ENCODE peak calls at places on chromosome 21, in five cellular contexts. Y is stimulated activated CD8-positive, alpha-beta memory T cell treated with anti-CD3 and anti-CD28 coated beads, Interleukin-7, amount 100 ng/mL, for 1 hour; B is tibial artery; U is endothelial cell; M is anterior cingulate cortex. I is an unnamed sample.

GRCh38 chr21:16455978-16456377 is 726.2 kb downstream of the USP25 start:
- DNase-seq in M (peak; percentile 68), Y (no peak), U (no peak), B (no peak), I (peak; percentile 3)

GRCh38 chr21:36664678-36665022 is 34.3 kb upstream of the SIM2 start:
- DNase-seq in U (no peak), M (no peak), Y (no peak), B (no peak), I (no peak)

GRCh38 chr21:32414579-32415358 is 2.3 kb downstream of the EVA1C start:
- DNase-seq in M (peak; percentile 39), Y (no peak), U (no peak), B (no peak), I (peak; percentile 37)

GRCh38 chr21:37072239-37072987 is 458 bp downstream of the PIGP start:
- DNase-seq in Y (peak; percentile 44), B (peak; percentile 82), U (no peak), M (peak; percentile 95), I (peak; percentile 82)

GRCh38 chr21:30615199-30615598 is 1.0 kb upstream of the KRTAP20-1 start:
- DNase-seq in M (no peak), Y (no peak), U (no peak), B (no peak), I (no peak)

GRCh38 chr21:14273736-14274538 is 58.0 kb downstream of the RBM11 start:
- DNase-seq in U (peak; percentile 46), B (no peak), M (peak; percentile 8), Y (no peak), I (peak; percentile 4)

GRCh38 chr21:37660709-37661108 is 255.5 kb downstream of the KCNJ6 start:
- DNase-seq in U (no peak), M (no peak), B (no peak), Y (no peak), I (no peak)

GRCh38 chr21:17402885-17403477 is 109.9 kb upstream of the CXADR start:
- DNase-seq in U (no peak), B (no peak), Y (no peak), M (no peak), I (no peak)

GRCh38 chr21:44987886-44988606 is 48.2 kb downstream of the SLX9 start:
- DNase-seq in U (no peak), B (no peak), M (no peak), Y (no peak), I (no peak)

GRCh38 chr21:38669186-38669585 is 136.5 kb upstream of the ETS2 start:
- DNase-seq in M (no peak), Y (no peak), B (no peak), U (peak; percentile 22), I (no peak)

GRCh38 chr21:23936224-23936623 is 1671.1 kb downstream of the MRPL39 start:
- DNase-seq in B (no peak), Y (no peak), M (no peak), U (no peak), I (peak; percentile 8)

GRCh38 chr21:14545906-14546480 is at the start of gene SAMSN1:
- DNase-seq in B (no peak), Y (peak; percentile 30), M (no peak), U (no peak), I (no peak)

GRCh38 chr21:37365657-37366487 is 701 bp upstream of the DYRK1A start:
- DNase-seq in M (peak; percentile 72), B (peak; percentile 45), Y (peak; percentile 31), U (peak; percentile 81), I (peak; percentile 68)

GRCh38 chr21:29669416-29669815 is 270.4 kb downstream of the GRIK1 start:
- DNase-seq in B (no peak), M (no peak), U (no peak), Y (no peak), I (no peak)

GRCh38 chr21:27359141-27359540 is 392.3 kb upstream of the ADAMTS5 start:
- DNase-seq in Y (no peak), B (no peak), U (no peak), M (no peak), I (no peak)

GRCh38 chr21:42627527-42628289 is 25.7 kb upstream of the PDE9A start:
- DNase-seq in Y (no peak), M (no peak), U (no peak), B (no peak), I (no peak)

GRCh38 chr21:44513389-44514217 is 26.4 kb downstream of the KRTAP10-1 start:
- DNase-seq in Y (no peak), M (no peak), U (no peak), B (no peak), I (no peak)

GRCh38 chr21:27722095-27722494 is 755.2 kb upstream of the ADAMTS5 start:
- DNase-seq in U (no peak), M (no peak), Y (no peak), B (no peak), I (no peak)

I was measured in hypothalamus.